ENCODE peak calls at places on chromosome 9, in five cellular contexts. L, U, X, V and G are unnamed samples.

GRCh38 chr9:131651599-131651998 is 88.3 kb downstream of the RAPGEF1 start:
- DNase-seq in X (no peak), L (no peak), U (peak; percentile 68), V (no peak), G (peak; percentile 72)

GRCh38 chr9:14043491-14043890 is 270.4 kb downstream of the NFIB start:
- DNase-seq in L (no peak), V (no peak), X (no peak), U (no peak), G (no peak)

GRCh38 chr9:100204796-100205195 is 105.8 kb downstream of the INVS start:
- DNase-seq in V (no peak), X (no peak), U (no peak), L (no peak), G (no peak)

GRCh38 chr9:128911529-128912035 is 9.2 kb upstream of the PHYHD1 start:
- DNase-seq in L (no peak), U (no peak), V (peak; percentile 41), X (no peak), G (peak; percentile 60)

GRCh38 chr9:134502261-134503211 is 139.1 kb upstream of the COL5A1 start:
- DNase-seq in L (no peak), U (peak; percentile 97), X (peak; percentile 58), V (peak; percentile 7), G (peak; percentile 28)

GRCh38 chr9:14238518-14238917 is 75.4 kb downstream of the NFIB start:
- DNase-seq in V (no peak), X (no peak), L (no peak), U (peak; percentile 60), G (peak; percentile 91)

GRCh38 chr9:100639851-100640250 is 62.0 kb downstream of the CAVIN4 start:
- DNase-seq in L (no peak), X (no peak), V (peak; percentile 23), U (no peak), G (no peak)

GRCh38 chr9:111052831-111053230 is 14.6 kb upstream of the LPAR1 start:
- DNase-seq in U (peak; percentile 54), V (no peak), L (no peak), X (no peak), G (peak; percentile 78)

GRCh38 chr9:11931109-11931508 is 762.1 kb upstream of the TYRP1 start:
- DNase-seq in U (peak; percentile 13), L (no peak), X (no peak), V (no peak), G (peak; percentile 10)

GRCh38 chr9:108476574-108476973 is 379.2 kb downstream of the ACTL7B start:
- DNase-seq in U (peak; percentile 48), X (no peak), L (no peak), V (no peak), G (no peak)

GRCh38 chr9:136700959-136701664 is 11.3 kb upstream of the DIPK1B start:
- DNase-seq in V (no peak), X (no peak), L (no peak), U (no peak), G (no peak)

GRCh38 chr9:91246842-91247241 is 114.9 kb downstream of the AUH start:
- DNase-seq in V (peak; percentile 8), U (no peak), L (no peak), X (no peak), G (no peak)

GRCh38 chr9:131179561-131180219 is 54.3 kb downstream of the NUP214 start:
- DNase-seq in V (no peak), U (no peak), L (no peak), X (no peak), G (peak; percentile 49)

GRCh38 chr9:77927265-77927664 is 104.3 kb downstream of the GNAQ start:
- DNase-seq in U (no peak), L (no peak), V (no peak), X (no peak), G (no peak)

GRCh38 chr9:29830815-29831214 is 2257.5 kb upstream of the C9orf72 start:
- DNase-seq in L (no peak), V (peak; percentile 60), X (no peak), U (peak; percentile 28), G (peak; percentile 43)

GRCh38 chr9:126791406-126792230 is 13.2 kb upstream of the ZBTB43 start:
- DNase-seq in L (no peak), V (no peak), U (peak; percentile 94), X (no peak), G (peak; percentile 99)

GRCh38 chr9:135945969-135946368 is 15.2 kb downstream of the UBAC1 start:
- DNase-seq in V (no peak), L (no peak), X (no peak), U (no peak), G (no peak)

GRCh38 chr9:9305600-9305999 is 1307.2 kb downstream of the PTPRD start:
- DNase-seq in V (no peak), X (no peak), U (no peak), L (no peak), G (no peak)

GRCh38 chr9:133665535-133665934 is 29.4 kb downstream of the DBH start:
- DNase-seq in X (no peak), U (no peak), V (no peak), L (no peak), G (no peak)

GRCh38 chr9:113808391-113809191 is 67.5 kb upstream of the ZNF618 start:
- DNase-seq in U (peak; percentile 75), L (no peak), V (no peak), X (no peak), G (peak; percentile 32)

GRCh38 chr9:91359734-91360470 is 1.8 kb downstream of the AUH start:
- DNase-seq in V (no peak), U (no peak), X (no peak), L (no peak), G (no peak)

GRCh38 chr9:121288874-121289553 is 21.1 kb downstream of the GSN start:
- DNase-seq in V (peak; percentile 78), X (peak; percentile 43), L (peak; percentile 57), U (no peak), G (peak; percentile 92)

GRCh38 chr9:127444283-127444920 is 6.8 kb downstream of the RPL12 start:
- DNase-seq in V (no peak), L (no peak), U (no peak), X (no peak), G (no peak)

GRCh38 chr9:83198336-83198735 is 135.4 kb upstream of the RASEF start:
- DNase-seq in U (no peak), X (no peak), V (peak; percentile 21), L (no peak), G (no peak)

GRCh38 chr9:8365029-8365428 is 565.5 kb upstream of the DMAC1 start:
- DNase-seq in U (no peak), L (no peak), X (no peak), V (no peak), G (no peak)

GRCh38 chr9:97564291-97565175 is 63.1 kb downstream of the TMOD1 start:
- DNase-seq in U (peak; percentile 30), X (no peak), L (no peak), V (no peak), G (peak; percentile 56)

GRCh38 chr9:121725008-121725795 is 73.8 kb downstream of the DAB2IP start:
- DNase-seq in X (no peak), L (peak; percentile 73), V (peak; percentile 56), U (peak; percentile 87), G (peak; percentile 85)

GRCh38 chr9:68747043-68747533 is 42.0 kb downstream of the PIP5K1B start:
- DNase-seq in X (no peak), U (peak; percentile 8), L (no peak), V (peak; percentile 7), G (peak; percentile 65)

GRCh38 chr9:40884072-40884901 is 244.2 kb downstream of the FOXD4L6 start:
- DNase-seq in U (no peak), X (no peak), V (no peak), L (no peak), G (no peak)

GRCh38 chr9:130327781-130328348 is 62.3 kb downstream of the HMCN2 start:
- DNase-seq in U (peak; percentile 59), V (peak; percentile 14), L (no peak), X (no peak), G (no peak)

GRCh38 chr9:38083858-38084555 is 15.0 kb upstream of the SHB start:
- DNase-seq in L (no peak), V (no peak), U (no peak), X (no peak), G (no peak)

GRCh38 chr9:133737071-133737773 is 930 bp downstream of the SARDH start:
- DNase-seq in X (no peak), L (no peak), V (no peak), U (no peak), G (no peak)

GRCh38 chr9:84411647-84412267 is 71.2 kb upstream of the SLC28A3 start:
- DNase-seq in U (no peak), L (no peak), X (no peak), V (no peak), G (no peak)

GRCh38 chr9:503331-503730 is 288.7 kb downstream of the DOCK8 start:
- DNase-seq in L (no peak), V (no peak), X (no peak), U (no peak), G (no peak)

GRCh38 chr9:126451316-126451885 is 124.8 kb downstream of the MVB12B start:
- DNase-seq in U (no peak), V (no peak), L (no peak), X (no peak), G (no peak)

GRCh38 chr9:133301253-133302230 is 26.5 kb upstream of the ABO start:
- DNase-seq in U (no peak), X (no peak), L (no peak), V (no peak), G (no peak)

GRCh38 chr9:17802249-17802857 is 223.5 kb downstream of the SH3GL2 start:
- DNase-seq in U (peak; percentile 9), L (no peak), X (no peak), V (no peak), G (no peak)

GRCh38 chr9:110214090-110214489 is 6.1 kb upstream of the C9orf152 start:
- DNase-seq in X (no peak), V (no peak), L (no peak), U (no peak), G (peak; percentile 58)

GRCh38 chr9:132575005-132575609 is 7.3 kb upstream of the BARHL1 start:
- DNase-seq in U (peak; percentile 87), X (peak; percentile 75), L (peak; percentile 56), V (peak; percentile 85), G (peak; percentile 40)